ENCODE peak calls at places on chromosomes 16 and 17, in five cellular contexts. Z is body of pancreas, G is AG10803, O is WTC11, J is suprapubic skin. K is an unnamed sample.

GRCh38 chr16:67650023-67650422 is 5.1 kb downstream of the CARMIL2 start:
- DNase-seq in O (no peak), Z (no peak), G (no peak), J (no peak), K (no peak)

GRCh38 chr17:63652106-63652505 is 29.9 kb downstream of the MAP3K3 start:
- DNase-seq in G (no peak), O (no peak), J (no peak), Z (no peak), K (no peak)

GRCh38 chr16:51154271-51155171 is 3.5 kb upstream of the SALL1 start:
- DNase-seq in O (peak; percentile 71), J (no peak), G (no peak), Z (no peak), K (peak; percentile 71)

GRCh38 chr17:64622931-64623654 is 39.0 kb downstream of the SMURF2 start:
- DNase-seq in G (peak; percentile 75), Z (no peak), O (no peak), J (no peak), K (no peak)

GRCh38 chr17:15945493-15946209 is 721 bp downstream of the ADORA2B start:
- DNase-seq in Z (peak; percentile 23), J (no peak), O (peak; percentile 31), G (no peak), K (peak; percentile 36)

GRCh38 chr17:56697190-56697589 is 103.7 kb downstream of the NOG start:
- DNase-seq in G (peak; percentile 46), Z (no peak), O (no peak), J (no peak), K (no peak)

GRCh38 chr17:45160505-45161287 is 979 bp upstream of the HEXIM2 start:
- DNase-seq in J (peak; percentile 87), G (peak; percentile 75), O (peak; percentile 89), Z (peak; percentile 82), K (peak; percentile 83)

GRCh38 chr17:31388770-31389672 is 2.5 kb upstream of the RAB11FIP4 start:
- DNase-seq in O (peak; percentile 68), Z (peak; percentile 32), G (no peak), J (no peak), K (peak; percentile 68)

GRCh38 chr17:38719284-38719942 is 10.7 kb upstream of the CISD3 start:
- DNase-seq in Z (no peak), G (no peak), O (peak; percentile 52), J (no peak), K (peak; percentile 39)

GRCh38 chr17:82921426-82921825 is 81.6 kb upstream of the ZNF750 start:
- DNase-seq in O (no peak), G (no peak), J (no peak), Z (no peak), K (no peak)

GRCh38 chr17:38341035-38341721 is 2.6 kb downstream of the GPR179 start:
- DNase-seq in J (no peak), O (peak; percentile 40), G (no peak), Z (peak; percentile 83), K (no peak)

GRCh38 chr17:50931003-50931878 is 65.1 kb upstream of the TOB1 start:
- DNase-seq in O (peak; percentile 74), J (no peak), G (peak; percentile 84), Z (peak; percentile 92), K (peak; percentile 62)

GRCh38 chr16:3554351-3554928 is 22.8 kb downstream of the NLRC3 start:
- DNase-seq in O (no peak), Z (no peak), J (no peak), G (no peak), K (no peak)

DNA sequence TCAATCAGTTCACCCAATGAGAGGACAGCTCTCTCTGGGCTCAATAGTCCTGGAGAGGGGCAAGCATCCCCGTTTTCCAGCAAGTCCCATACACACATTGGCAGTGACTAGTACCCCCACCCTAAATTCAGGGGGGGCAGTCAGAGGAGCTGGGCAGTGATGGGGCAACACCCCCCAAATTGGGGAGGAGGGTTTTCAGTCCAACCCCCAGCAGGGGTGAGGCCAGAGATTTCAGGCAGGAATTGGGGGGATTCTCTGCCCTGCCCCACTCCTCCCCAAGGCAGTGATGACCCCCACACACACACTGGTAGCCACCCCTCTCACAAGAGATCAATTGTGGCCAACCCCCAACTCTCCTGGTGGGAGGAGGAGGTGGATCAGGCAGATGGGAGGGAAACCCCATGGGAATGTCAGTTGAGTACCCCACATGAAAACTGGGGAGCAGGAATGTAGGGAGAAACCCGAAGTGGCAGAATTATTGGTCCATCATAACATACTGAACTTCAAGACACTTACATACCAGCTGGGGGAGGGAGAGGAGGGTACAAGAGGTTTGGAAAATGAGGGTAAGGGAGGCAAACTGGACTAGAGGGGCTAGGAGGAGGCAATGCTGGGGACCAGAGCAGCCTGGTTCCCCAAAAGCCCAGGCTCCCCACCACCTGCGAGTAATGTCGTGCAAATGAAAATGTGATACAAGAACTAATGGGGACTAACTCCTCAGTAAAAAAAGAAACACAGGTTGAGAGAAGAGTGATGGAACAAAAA is 3.1 kb downstream of the VAMP2 start:
- DNase-seq in J (no peak), Z (no peak), O (no peak), G (no peak), K (no peak)
- TF ChIP-seq CTCF in J (no peak), Z (no peak), O (no peak), G (no peak), K (no peak)

DNA sequence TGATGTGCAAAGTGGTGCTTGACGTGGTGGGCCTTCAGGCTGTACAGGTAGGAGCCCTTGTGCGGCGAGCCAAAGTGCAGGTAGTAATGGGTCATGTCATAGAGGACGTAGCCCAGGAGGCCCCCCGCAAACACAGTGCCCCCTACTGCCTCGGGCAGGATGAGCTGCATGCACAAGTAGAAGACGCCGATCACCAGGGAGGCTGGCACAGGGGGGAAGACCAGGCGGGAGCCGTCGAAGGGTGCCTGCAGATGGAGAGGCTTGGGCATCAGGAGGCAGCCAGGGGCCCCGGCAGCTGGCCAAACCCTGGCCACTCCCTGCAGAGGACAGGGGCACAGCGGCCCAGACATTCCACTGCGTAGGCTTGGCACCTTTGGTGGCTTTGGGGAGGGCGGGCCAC is 15.7 kb upstream of the MLKL start:
- DNase-seq in O (peak; percentile 44), J (no peak), G (no peak), Z (no peak), K (no peak)
- TF ChIP-seq CTCF in O (no peak), J (no peak), G (no peak), Z (no peak), K (no peak)

GRCh38 chr16:60203525-60204124 is 1469.5 kb upstream of the GOT2 start:
- DNase-seq in G (peak; percentile 31), O (no peak), J (no peak), Z (no peak), K (no peak)
- TF ChIP-seq CTCF in G (peak; percentile 66), O (no peak), J (no peak), Z (peak; percentile 17), K (peak; percentile 51)

GRCh38 chr16:76668207-76668725 is 391.1 kb downstream of the CNTNAP4 start:
- DNase-seq in O (peak; percentile 19), Z (peak; percentile 12), G (no peak), J (no peak), K (peak; percentile 14)

GRCh38 chr16:76661691-76662090 is 384.5 kb downstream of the CNTNAP4 start:
- DNase-seq in O (no peak), G (no peak), Z (no peak), J (no peak), K (no peak)

GRCh38 chr16:76669288-76669687 is 392.1 kb downstream of the CNTNAP4 start:
- DNase-seq in O (no peak), G (no peak), J (no peak), Z (no peak), K (no peak)

GRCh38 chr16:76670125-76670857 is 393.1 kb downstream of the CNTNAP4 start:
- DNase-seq in J (no peak), G (no peak), Z (no peak), O (no peak), K (no peak)

DNA sequence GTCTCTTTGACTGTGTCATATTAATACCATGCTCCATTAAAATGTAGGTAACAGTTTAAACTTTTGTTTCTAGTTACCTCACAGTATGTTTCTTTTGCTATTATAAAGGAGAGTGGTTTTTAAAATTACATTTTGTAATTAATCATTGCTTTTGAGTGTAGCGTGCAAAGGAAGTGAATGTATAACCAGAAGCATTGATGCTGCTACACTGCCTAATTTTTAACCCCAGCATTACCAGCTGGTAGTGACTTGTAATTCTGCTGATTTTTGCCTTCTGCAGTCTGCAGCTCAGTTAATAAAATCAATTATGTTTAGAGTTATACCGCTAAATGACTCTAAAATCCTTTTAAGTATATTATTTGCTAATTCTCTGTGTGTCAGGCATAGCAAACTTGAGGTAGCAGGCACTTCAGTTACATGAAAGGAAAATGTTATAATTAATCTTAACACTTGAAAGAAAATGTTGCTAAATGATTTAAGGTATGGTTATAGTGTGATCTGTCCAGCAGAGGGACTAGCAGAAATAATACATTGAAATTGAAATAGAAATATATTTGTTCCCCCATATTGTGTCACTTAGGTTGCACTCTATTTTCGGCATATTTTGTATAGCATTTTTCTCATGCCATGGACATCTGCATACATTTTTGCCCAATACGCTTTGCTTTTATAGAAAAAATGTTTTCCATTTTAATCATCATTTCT is 388.5 kb downstream of the CNTNAP4 start:
- DNase-seq in G (no peak), Z (no peak), O (no peak), J (no peak), K (no peak)
- TF ChIP-seq CTCF in G (no peak), Z (no peak), O (no peak), J (no peak), K (no peak)

GRCh38 chr17:5667871-5668270 is 83.6 kb upstream of the NLRP1 start:
- DNase-seq in O (peak; percentile 19), Z (no peak), J (no peak), G (no peak), K (no peak)
- TF ChIP-seq CTCF in O (no peak), Z (no peak), J (no peak), G (no peak), K (no peak)

GRCh38 chr16:53506254-53506653 is 3.2 kb upstream of the AKTIP start:
- DNase-seq in O (no peak), Z (no peak), G (no peak), J (no peak), K (no peak)

GRCh38 chr16:53504665-53505064 is 1.7 kb upstream of the AKTIP start:
- DNase-seq in Z (no peak), O (no peak), J (no peak), G (peak; percentile 44), K (no peak)

GRCh38 chr16:53502331-53503269 is at the start of gene AKTIP:
- DNase-seq in O (peak; percentile 67), G (peak; percentile 61), J (peak; percentile 86), Z (peak; percentile 85), K (peak; percentile 45)

GRCh38 chr16:53503270-53503911 is 382 bp upstream of the AKTIP start:
- DNase-seq in J (peak; percentile 100), O (peak; percentile 100), G (peak; percentile 100), Z (peak; percentile 100), K (peak; percentile 100)

GRCh38 chr16:53504161-53504663 is 1.2 kb upstream of the AKTIP start:
- DNase-seq in Z (peak; percentile 62), J (no peak), O (peak; percentile 11), G (peak; percentile 83), K (peak; percentile 14)
- TF ChIP-seq CTCF in Z (no peak), J (no peak), O (no peak), G (no peak), K (no peak)

DNA sequence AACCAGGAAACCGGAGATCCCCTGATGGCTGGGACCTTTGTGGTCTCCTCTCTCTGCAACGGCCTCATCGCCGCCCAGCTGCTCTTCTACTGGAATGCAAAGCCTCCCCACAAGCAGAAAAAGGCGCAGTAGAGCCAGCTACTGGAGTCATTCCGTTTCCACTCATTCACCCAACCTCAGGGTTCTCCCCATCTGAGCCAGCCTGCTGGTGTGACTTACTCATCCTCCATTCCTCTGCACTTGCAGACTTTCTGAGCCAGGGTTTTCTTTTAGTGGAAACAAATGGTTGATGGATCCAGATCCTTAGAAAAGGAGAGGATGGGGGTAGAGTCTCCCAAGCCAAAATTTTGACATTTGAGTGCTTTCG is 2.5 kb downstream of the SOX15 start:
- DNase-seq in G (peak; percentile 96), O (no peak), Z (no peak), J (no peak), K (no peak)
- TF ChIP-seq CTCF in G (peak; percentile 40), O (no peak), Z (no peak), J (no peak), K (no peak)